ENCODE peak calls at places on chromosomes 16 and 17, in five cellular contexts. A, Y, W, X and I are unnamed samples.
A peak's percentile ranks its signal among the peaks of the same experiment; 100 is the strongest.

GRCh38 chr17:82940226-82941020 is 100.6 kb upstream of the ZNF750 start:
- DNase-seq in Y (no peak), W (no peak), X (no peak), A (no peak), I (no peak)

GRCh38 chr17:59002126-59002525 is 104.6 kb downstream of the TRIM37 start:
- DNase-seq in A (no peak), W (no peak), Y (no peak), X (no peak), I (no peak)

GRCh38 chr17:8798176-8799000 is 777 bp downstream of the MFSD6L start:
- DNase-seq in X (no peak), A (no peak), Y (no peak), W (no peak), I (no peak)

GRCh38 chr17:81456798-81457197 is 55.8 kb downstream of the ACTG1 start:
- DNase-seq in Y (no peak), W (no peak), A (no peak), X (no peak), I (no peak)

GRCh38 chr17:65020284-65020683 is 36.3 kb downstream of the GNA13 start:
- DNase-seq in A (no peak), W (no peak), X (no peak), Y (no peak), I (no peak)

GRCh38 chr16:1465567-1465915 is 9.3 kb downstream of the CLCN7 start:
- DNase-seq in W (no peak), X (no peak), A (no peak), Y (no peak), I (no peak)

GRCh38 chr17:42702446-42702845 is 20.1 kb downstream of the CNTNAP1 start:
- DNase-seq in W (no peak), A (no peak), Y (no peak), X (no peak), I (no peak)

GRCh38 chr17:42845918-42846593 is 1.7 kb downstream of the AOC2 start:
- DNase-seq in A (no peak), W (no peak), Y (no peak), X (no peak), I (no peak)

GRCh38 chr16:28277537-28278388 is 14.6 kb upstream of the SBK1 start:
- DNase-seq in Y (peak; percentile 65), X (peak; percentile 36), A (peak; percentile 84), W (peak; percentile 74), I (peak; percentile 20)

GRCh38 chr16:11564046-11564926 is 22.4 kb downstream of the LITAF start:
- DNase-seq in W (no peak), Y (no peak), X (no peak), A (no peak), I (no peak)

GRCh38 chr17:20026960-20027359 is 17.8 kb downstream of the SPECC1 start:
- DNase-seq in X (no peak), W (no peak), Y (no peak), A (no peak), I (no peak)

GRCh38 chr16:4388275-4389021 is 16.8 kb downstream of the VASN start:
- DNase-seq in Y (no peak), X (no peak), W (no peak), A (no peak), I (no peak)
- H3K27ac ChIP-seq in Y (no peak overlapping the region), X (no peak overlapping the region), W (no peak overlapping the region), A (peak overlapping the region; percentile 66), I (no peak overlapping the region)

DNA sequence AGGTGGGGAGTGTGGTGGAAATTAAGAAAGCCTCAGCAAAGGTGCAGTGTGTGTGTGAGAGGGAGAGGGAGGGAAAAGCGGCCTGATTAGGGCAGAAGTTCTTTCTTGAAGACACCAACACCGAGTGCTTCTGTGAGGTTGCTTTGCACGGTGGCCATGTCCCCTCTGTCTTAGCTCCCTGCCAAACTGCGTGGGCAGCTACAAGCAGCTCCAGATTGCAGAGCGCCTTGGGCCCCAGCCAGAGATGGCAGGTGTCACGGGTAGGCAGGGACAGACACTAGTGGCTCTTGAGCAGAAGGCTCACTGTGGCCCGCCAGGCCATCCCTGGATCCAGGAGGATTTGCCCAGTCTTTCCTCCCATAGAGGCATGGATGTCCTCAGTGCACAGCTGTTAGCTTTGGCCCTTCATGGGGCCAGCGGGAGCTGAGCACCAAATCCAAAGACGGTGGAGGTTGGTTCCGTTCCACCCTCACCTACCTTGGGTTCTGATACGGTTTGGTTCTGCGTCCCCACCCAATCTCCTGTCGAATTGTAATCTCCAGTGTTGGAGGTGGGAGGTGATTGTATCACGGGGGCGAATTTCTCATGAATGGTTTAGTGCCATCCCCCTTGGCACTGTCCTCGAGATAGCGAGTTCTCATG is 21.4 kb downstream of the KIAA0513 start:
- DNase-seq in W (no peak), A (peak; percentile 62), X (no peak), Y (no peak), I (no peak)
- H3K27ac ChIP-seq in W (no peak overlapping the region), A (no peak overlapping the region), X (no peak overlapping the region), Y (no peak overlapping the region), I (no peak overlapping the region)

GRCh38 chr16:8736123-8736680 is 61.2 kb downstream of the TMEM186 start:
- DNase-seq in Y (no peak), X (no peak), A (no peak), W (no peak), I (no peak)

GRCh38 chr16:8741636-8742427 is 55.6 kb downstream of the TMEM186 start:
- DNase-seq in Y (no peak), A (no peak), W (peak; percentile 79), X (no peak), I (no peak)

GRCh38 chr16:8739151-8739550 is 58.3 kb downstream of the TMEM186 start:
- DNase-seq in X (no peak), W (no peak), Y (no peak), A (no peak), I (no peak)

GRCh38 chr16:8739989-8740704 is 57.3 kb downstream of the TMEM186 start:
- DNase-seq in Y (no peak), A (no peak), X (no peak), W (peak; percentile 33), I (no peak)

GRCh38 chr16:8740775-8741355 is 56.6 kb downstream of the TMEM186 start:
- DNase-seq in W (peak; percentile 75), Y (no peak), X (no peak), A (no peak), I (no peak)
- H3K27ac ChIP-seq in W (peak overlapping the region; percentile 86), Y (no peak overlapping the region), X (no peak overlapping the region), A (no peak overlapping the region), I (no peak overlapping the region)

DNA sequence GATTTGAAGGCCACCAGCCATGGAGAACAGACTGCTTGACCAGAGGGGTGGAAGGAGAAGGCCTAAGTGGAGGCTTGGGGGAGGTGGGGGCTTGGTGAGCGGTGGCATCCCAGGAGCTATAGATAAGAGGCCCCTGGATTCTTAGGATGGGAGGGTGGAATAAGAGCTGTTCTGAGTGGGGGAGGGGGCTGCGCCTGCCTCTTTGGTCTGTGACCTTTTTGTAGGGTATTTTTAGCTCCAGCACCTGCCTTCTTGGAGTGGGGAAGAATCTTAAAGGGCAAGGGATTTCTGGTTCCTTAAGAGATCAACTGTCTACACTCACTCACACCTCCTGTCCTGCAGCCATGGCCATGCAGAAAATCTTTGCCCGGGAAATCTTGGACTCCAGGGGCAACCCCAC is 567 bp downstream of the ENO3 start:
- DNase-seq in Y (no peak), A (no peak), W (no peak), X (no peak), I (no peak)
- H3K27ac ChIP-seq in Y (peak overlapping the region; percentile 99), A (peak overlapping the region; percentile 96), W (no peak overlapping the region), X (no peak overlapping the region), I (no peak overlapping the region)

GRCh38 chr17:72250206-72250605 is 129.4 kb downstream of the SOX9 start:
- DNase-seq in W (no peak), Y (no peak), X (no peak), A (no peak), I (no peak)

GRCh38 chr17:72240333-72240732 is 119.5 kb downstream of the SOX9 start:
- DNase-seq in W (no peak), Y (no peak), A (no peak), X (no peak), I (no peak)

GRCh38 chr17:72249441-72249840 is 128.6 kb downstream of the SOX9 start:
- DNase-seq in X (no peak), Y (no peak), W (no peak), A (no peak), I (peak; percentile 27)

GRCh38 chr17:72244494-72244893 is 123.7 kb downstream of the SOX9 start:
- DNase-seq in X (no peak), Y (no peak), W (no peak), A (no peak), I (no peak)

DNA sequence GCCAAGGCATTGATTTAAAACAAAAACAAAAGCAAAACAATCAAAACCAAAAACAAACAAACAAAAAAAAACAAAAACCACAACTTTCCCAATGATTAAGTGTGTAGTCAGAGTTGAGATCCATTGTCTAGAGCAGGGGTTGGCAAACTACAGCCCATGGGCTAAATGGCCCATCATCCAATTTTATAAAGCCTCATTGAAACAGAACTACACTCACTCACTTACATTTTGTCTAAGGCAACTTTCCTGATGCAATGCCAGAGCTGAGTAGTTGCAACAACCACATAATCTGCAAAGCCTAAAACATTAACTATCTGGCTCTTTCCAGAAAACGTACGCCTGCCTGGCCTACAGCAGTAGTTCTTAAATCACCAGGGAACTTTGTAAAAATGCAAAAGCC is 124.1 kb downstream of the SOX9 start:
- DNase-seq in A (no peak), Y (no peak), W (no peak), X (no peak), I (no peak)
- H3K27ac ChIP-seq in A (no peak overlapping the region), Y (no peak overlapping the region), W (no peak overlapping the region), X (no peak overlapping the region), I (no peak overlapping the region)

GRCh38 chr16:48969611-48970010 is 312.0 kb downstream of the CBLN1 start:
- DNase-seq in Y (no peak), X (no peak), A (no peak), W (no peak), I (no peak)
- H3K27ac ChIP-seq in Y (no peak overlapping the region), X (no peak overlapping the region), A (no peak overlapping the region), W (no peak overlapping the region), I (no peak overlapping the region)